ENCODE peak calls at places on chromosomes 12 and 14, in four cellular contexts. One of them, this sample, is unnamed. For H3K4me1 and H3K36me3, the result is how much of the 10 kb centered on the place peaks cover.

GRCh38 chr14:100882026-100882967 is 21.2 kb downstream of the RTL1 start:
- DNase-seq in mesenchymal stem cell: no peak
- DNase-seq in trophoblast cell: no peak
- DNase-seq in neuronal stem cell: no peak
- DNase-seq in this sample: no peak

GRCh38 chr12:79618848-79619404 is 71.8 kb downstream of the PAWR start:
- DNase-seq in mesenchymal stem cell: peak
- DNase-seq in trophoblast cell: no peak
- DNase-seq in neuronal stem cell: no peak
- DNase-seq in this sample: no peak

GRCh38 chr12:12008232-12008850 is 62.4 kb upstream of the BCL2L14 start:
- DNase-seq in trophoblast cell: no peak
- DNase-seq in mesenchymal stem cell: no peak
- DNase-seq in neuronal stem cell: no peak
- DNase-seq in this sample: no peak

GRCh38 chr14:55092326-55092725 is 36.7 kb upstream of the LGALS3 start:
- DNase-seq in trophoblast cell: no peak
- DNase-seq in neuronal stem cell: no peak
- DNase-seq in mesenchymal stem cell: no peak
- DNase-seq in this sample: no peak

GRCh38 chr14:64654072-64654899 is 49.9 kb upstream of the PLEKHG3 start:
- DNase-seq in mesenchymal stem cell: peak
- DNase-seq in neuronal stem cell: no peak
- DNase-seq in trophoblast cell: no peak
- DNase-seq in this sample: no peak

GRCh38 chr12:30700216-30700900 is 4.7 kb upstream of the IPO8 start:
- DNase-seq in neuronal stem cell: no peak
- DNase-seq in mesenchymal stem cell: no peak
- DNase-seq in trophoblast cell: no peak
- DNase-seq in this sample: no peak

GRCh38 chr12:132723764-132724140 is 13.1 kb downstream of the PGAM5 start:
- DNase-seq in trophoblast cell: no peak
- DNase-seq in mesenchymal stem cell: no peak
- DNase-seq in neuronal stem cell: no peak
- DNase-seq in this sample: no peak

GRCh38 chr12:62703011-62703380 is 232.0 kb downstream of the PPM1H start:
- DNase-seq in neuronal stem cell: no peak
- DNase-seq in mesenchymal stem cell: no peak
- DNase-seq in trophoblast cell: no peak
- DNase-seq in this sample: peak

GRCh38 chr14:101595887-101596721 is 34.8 kb downstream of the DIO3 start:
- DNase-seq in neuronal stem cell: no peak
- DNase-seq in trophoblast cell: no peak
- DNase-seq in mesenchymal stem cell: no peak
- DNase-seq in this sample: peak

GRCh38 chr12:46516238-46516932 is 143.8 kb upstream of the SLC38A2 start:
- DNase-seq in trophoblast cell: no peak
- DNase-seq in neuronal stem cell: no peak
- DNase-seq in mesenchymal stem cell: no peak
- DNase-seq in this sample: no peak

GRCh38 chr12:106721931-106722330 is 52.6 kb upstream of the RIC8B start:
- DNase-seq in trophoblast cell: no peak
- DNase-seq in neuronal stem cell: no peak
- DNase-seq in mesenchymal stem cell: no peak
- DNase-seq in this sample: no peak

GRCh38 chr12:116425256-116426193 is 133.7 kb upstream of the MAP1LC3B2 start:
- DNase-seq in neuronal stem cell: no peak
- DNase-seq in trophoblast cell: peak
- DNase-seq in mesenchymal stem cell: no peak
- DNase-seq in this sample: no peak
- H2AK5ac ChIP-seq in neuronal stem cell: no peak
- H2AK5ac ChIP-seq in trophoblast cell: peak
- H2AK5ac ChIP-seq in mesenchymal stem cell: peak
- H2AK5ac ChIP-seq in this sample: peak

GRCh38 chr14:45085004-45085403 is 1.1 kb downstream of the PRPF39 start:
- DNase-seq in neuronal stem cell: no peak
- DNase-seq in trophoblast cell: no peak
- DNase-seq in mesenchymal stem cell: peak
- DNase-seq in this sample: no peak
- H3K4me1 ChIP-seq in neuronal stem cell: under half
- H3K4me1 ChIP-seq in trophoblast cell: under half
- H3K4me1 ChIP-seq in mesenchymal stem cell: under half
- H3K4me1 ChIP-seq in this sample: under half

GRCh38 chr12:100295764-100296555 is 29.0 kb downstream of the SCYL2 start:
- DNase-seq in trophoblast cell: no peak
- DNase-seq in neuronal stem cell: no peak
- DNase-seq in mesenchymal stem cell: peak
- DNase-seq in this sample: no peak
- H3K36me3 ChIP-seq in trophoblast cell: under half
- H3K36me3 ChIP-seq in neuronal stem cell: half or more
- H3K36me3 ChIP-seq in mesenchymal stem cell: under half
- H3K36me3 ChIP-seq in this sample: under half

DNA sequence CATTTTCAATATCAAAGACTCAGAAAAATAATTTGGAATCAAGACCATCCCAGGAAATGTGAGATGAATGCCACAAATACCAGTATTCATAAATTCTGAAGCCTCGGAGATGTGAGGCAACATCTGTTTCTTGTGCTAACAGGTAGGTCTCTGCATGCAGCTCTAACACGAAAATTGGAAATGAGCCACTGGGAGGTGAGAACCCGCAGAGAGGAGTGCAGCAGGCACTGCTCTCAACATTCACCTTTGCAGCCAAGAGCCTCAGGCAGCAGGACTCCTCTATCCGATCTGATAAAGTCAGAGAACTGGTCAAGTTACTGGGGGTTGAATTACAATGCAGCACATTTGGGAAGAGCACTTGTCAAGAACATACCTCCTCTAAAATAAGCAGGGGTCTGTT is 209.4 kb upstream of the KRR1 start:
- DNase-seq in mesenchymal stem cell: no peak
- DNase-seq in trophoblast cell: no peak
- DNase-seq in neuronal stem cell: no peak
- DNase-seq in this sample: peak
- H2AK5ac ChIP-seq in mesenchymal stem cell: peak
- H2AK5ac ChIP-seq in trophoblast cell: no peak
- H2AK5ac ChIP-seq in neuronal stem cell: no peak
- H2AK5ac ChIP-seq in this sample: no peak

GRCh38 chr14:99244960-99245340 is 27.0 kb downstream of the BCL11B start:
- DNase-seq in trophoblast cell: no peak
- DNase-seq in mesenchymal stem cell: no peak
- DNase-seq in neuronal stem cell: no peak
- DNase-seq in this sample: peak
- H3K4me1 ChIP-seq in trophoblast cell: under half
- H3K4me1 ChIP-seq in mesenchymal stem cell: under half
- H3K4me1 ChIP-seq in neuronal stem cell: under half
- H3K4me1 ChIP-seq in this sample: under half

GRCh38 chr12:56142184-56142784 is 10.1 kb upstream of the MYL6B start:
- DNase-seq in mesenchymal stem cell: no peak
- DNase-seq in trophoblast cell: no peak
- DNase-seq in neuronal stem cell: no peak
- DNase-seq in this sample: no peak
- H3K36me3 ChIP-seq in mesenchymal stem cell: half or more
- H3K36me3 ChIP-seq in trophoblast cell: half or more
- H3K36me3 ChIP-seq in neuronal stem cell: half or more
- H3K36me3 ChIP-seq in this sample: under half

GRCh38 chr14:51507556-51508511 is 143.9 kb upstream of the FRMD6 start:
- DNase-seq in neuronal stem cell: no peak
- DNase-seq in mesenchymal stem cell: peak
- DNase-seq in trophoblast cell: no peak
- DNase-seq in this sample: no peak
- H2AK5ac ChIP-seq in neuronal stem cell: peak
- H2AK5ac ChIP-seq in mesenchymal stem cell: peak
- H2AK5ac ChIP-seq in trophoblast cell: no peak
- H2AK5ac ChIP-seq in this sample: no peak

GRCh38 chr12:118237053-118237665 is 101.2 kb downstream of the PEBP1 start:
- DNase-seq in mesenchymal stem cell: no peak
- DNase-seq in trophoblast cell: no peak
- DNase-seq in neuronal stem cell: no peak
- DNase-seq in this sample: no peak
- H3K4me1 ChIP-seq in mesenchymal stem cell: under half
- H3K4me1 ChIP-seq in trophoblast cell: under half
- H3K4me1 ChIP-seq in neuronal stem cell: under half
- H3K4me1 ChIP-seq in this sample: under half

DNA sequence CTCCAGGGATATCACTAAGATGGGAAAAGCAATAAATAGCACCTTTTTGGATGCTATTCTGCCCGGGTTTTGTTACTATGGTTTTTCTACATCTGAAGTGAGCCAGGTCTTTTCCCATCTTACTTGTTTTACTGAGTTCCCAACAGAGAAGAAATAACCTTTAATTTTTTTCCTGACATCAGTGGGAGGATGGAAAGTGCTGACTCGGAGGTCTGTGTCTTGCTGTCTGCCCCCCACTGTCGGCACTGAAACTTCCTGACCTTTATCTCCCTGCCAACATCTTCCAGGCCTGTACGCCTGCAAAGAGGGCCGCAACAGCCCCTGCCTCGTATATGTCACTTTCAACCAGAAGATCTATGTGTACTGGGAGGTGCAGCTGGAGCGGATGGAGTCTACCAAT is 11.0 kb downstream of the ITFG2 start:
- DNase-seq in mesenchymal stem cell: no peak
- DNase-seq in trophoblast cell: no peak
- DNase-seq in neuronal stem cell: no peak
- DNase-seq in this sample: no peak
- H3K36me3 ChIP-seq in mesenchymal stem cell: half or more
- H3K36me3 ChIP-seq in trophoblast cell: half or more
- H3K36me3 ChIP-seq in neuronal stem cell: half or more
- H3K36me3 ChIP-seq in this sample: under half

This sample was measured in mesendoderm.